ENCODE peak calls at places on chromosomes 13 and 19, in ten cellular contexts. One of them, this sample, is unnamed.

GRCh38 chr19:11848594-11849263 is at the start of gene ZNF439:
- DNase-seq in brain microvascular endothelial cell: peak
- DNase-seq in psoas muscle: peak
- DNase-seq in tibial nerve: peak
- DNase-seq in progenitor cell of endocrine pancreas: peak
- DNase-seq in fibroblast of lung: peak
- DNase-seq in neural progenitor cell: peak
- DNase-seq in GM12864: peak
- DNase-seq in Caco-2: peak
- DNase-seq in tibial artery: peak
- DNase-seq in this sample: peak

GRCh38 chr13:28251462-28251861 is 113.1 kb downstream of the PAN3 start:
- DNase-seq in brain microvascular endothelial cell: no peak
- DNase-seq in psoas muscle: no peak
- DNase-seq in tibial nerve: no peak
- DNase-seq in progenitor cell of endocrine pancreas: no peak
- DNase-seq in fibroblast of lung: no peak
- DNase-seq in neural progenitor cell: no peak
- DNase-seq in GM12864: no peak
- DNase-seq in Caco-2: no peak
- DNase-seq in tibial artery: no peak
- DNase-seq in this sample: no peak

GRCh38 chr19:47711652-47712239 is 1.5 kb upstream of the EHD2 start:
- DNase-seq in brain microvascular endothelial cell: no peak
- DNase-seq in psoas muscle: no peak
- DNase-seq in tibial nerve: no peak
- DNase-seq in progenitor cell of endocrine pancreas: no peak
- DNase-seq in fibroblast of lung: no peak
- DNase-seq in neural progenitor cell: no peak
- DNase-seq in GM12864: no peak
- DNase-seq in Caco-2: no peak
- DNase-seq in tibial artery: no peak
- DNase-seq in this sample: no peak

GRCh38 chr19:34975056-34975455 is 11.0 kb upstream of the ZNF792 start:
- DNase-seq in brain microvascular endothelial cell: no peak
- DNase-seq in psoas muscle: no peak
- DNase-seq in tibial nerve: no peak
- DNase-seq in progenitor cell of endocrine pancreas: no peak
- DNase-seq in fibroblast of lung: no peak
- DNase-seq in neural progenitor cell: no peak
- DNase-seq in GM12864: no peak
- DNase-seq in Caco-2: no peak
- DNase-seq in tibial artery: no peak
- DNase-seq in this sample: no peak

GRCh38 chr13:23859904-23860303 is 29.3 kb downstream of the MIPEP start:
- DNase-seq in brain microvascular endothelial cell: no peak
- DNase-seq in psoas muscle: no peak
- DNase-seq in tibial nerve: no peak
- DNase-seq in progenitor cell of endocrine pancreas: no peak
- DNase-seq in fibroblast of lung: no peak
- DNase-seq in neural progenitor cell: no peak
- DNase-seq in GM12864: no peak
- DNase-seq in Caco-2: no peak
- DNase-seq in tibial artery: no peak
- DNase-seq in this sample: no peak

GRCh38 chr19:16949496-16950023 is 60.8 kb downstream of the F2RL3 start:
- DNase-seq in brain microvascular endothelial cell: no peak
- DNase-seq in psoas muscle: no peak
- DNase-seq in tibial nerve: no peak
- DNase-seq in progenitor cell of endocrine pancreas: no peak
- DNase-seq in fibroblast of lung: no peak
- DNase-seq in neural progenitor cell: no peak
- DNase-seq in GM12864: no peak
- DNase-seq in Caco-2: no peak
- DNase-seq in tibial artery: no peak
- DNase-seq in this sample: no peak

GRCh38 chr19:5828661-5829566 is 10.6 kb downstream of the FUT6 start:
- DNase-seq in brain microvascular endothelial cell: no peak
- DNase-seq in psoas muscle: no peak
- DNase-seq in tibial nerve: no peak
- DNase-seq in progenitor cell of endocrine pancreas: peak
- DNase-seq in fibroblast of lung: no peak
- DNase-seq in neural progenitor cell: peak
- DNase-seq in GM12864: no peak
- DNase-seq in Caco-2: no peak
- DNase-seq in tibial artery: no peak
- DNase-seq in this sample: peak

GRCh38 chr19:4653793-4654436 is 14.6 kb downstream of the TNFAIP8L1 start:
- DNase-seq in brain microvascular endothelial cell: no peak
- DNase-seq in psoas muscle: no peak
- DNase-seq in tibial nerve: no peak
- DNase-seq in progenitor cell of endocrine pancreas: no peak
- DNase-seq in fibroblast of lung: no peak
- DNase-seq in neural progenitor cell: no peak
- DNase-seq in GM12864: no peak
- DNase-seq in Caco-2: no peak
- DNase-seq in tibial artery: no peak
- DNase-seq in this sample: no peak

GRCh38 chr13:23668557-23668956 is 98.3 kb downstream of the TNFRSF19 start:
- DNase-seq in brain microvascular endothelial cell: no peak
- DNase-seq in psoas muscle: no peak
- DNase-seq in tibial nerve: no peak
- DNase-seq in progenitor cell of endocrine pancreas: no peak
- DNase-seq in fibroblast of lung: no peak
- DNase-seq in neural progenitor cell: no peak
- DNase-seq in GM12864: no peak
- DNase-seq in Caco-2: no peak
- DNase-seq in tibial artery: no peak
- DNase-seq in this sample: no peak

GRCh38 chr19:41577833-41578232 is 1.9 kb downstream of the CEACAM21 start:
- DNase-seq in brain microvascular endothelial cell: no peak
- DNase-seq in psoas muscle: no peak
- DNase-seq in tibial nerve: no peak
- DNase-seq in progenitor cell of endocrine pancreas: no peak
- DNase-seq in fibroblast of lung: no peak
- DNase-seq in neural progenitor cell: no peak
- DNase-seq in GM12864: no peak
- DNase-seq in Caco-2: no peak
- DNase-seq in tibial artery: no peak
- DNase-seq in this sample: no peak

GRCh38 chr13:29059837-29060236 is 239.7 kb downstream of the MTUS2 start:
- DNase-seq in brain microvascular endothelial cell: no peak
- DNase-seq in psoas muscle: no peak
- DNase-seq in tibial nerve: no peak
- DNase-seq in progenitor cell of endocrine pancreas: no peak
- DNase-seq in fibroblast of lung: no peak
- DNase-seq in neural progenitor cell: no peak
- DNase-seq in GM12864: no peak
- DNase-seq in Caco-2: no peak
- DNase-seq in tibial artery: no peak
- DNase-seq in this sample: no peak

GRCh38 chr19:38795549-38795948 is 6.5 kb downstream of the LGALS7B start:
- DNase-seq in brain microvascular endothelial cell: no peak
- DNase-seq in psoas muscle: no peak
- DNase-seq in tibial nerve: no peak
- DNase-seq in progenitor cell of endocrine pancreas: no peak
- DNase-seq in fibroblast of lung: no peak
- DNase-seq in neural progenitor cell: no peak
- DNase-seq in GM12864: no peak
- DNase-seq in Caco-2: no peak
- DNase-seq in tibial artery: no peak
- DNase-seq in this sample: no peak

GRCh38 chr13:75869981-75870380 is 233.9 kb downstream of the LMO7 start:
- DNase-seq in brain microvascular endothelial cell: no peak
- DNase-seq in psoas muscle: no peak
- DNase-seq in tibial nerve: no peak
- DNase-seq in progenitor cell of endocrine pancreas: no peak
- DNase-seq in fibroblast of lung: no peak
- DNase-seq in neural progenitor cell: no peak
- DNase-seq in GM12864: no peak
- DNase-seq in Caco-2: no peak
- DNase-seq in tibial artery: no peak
- DNase-seq in this sample: no peak

GRCh38 chr19:47230122-47230920 is 678 bp downstream of the BBC3 start:
- DNase-seq in brain microvascular endothelial cell: no peak
- DNase-seq in psoas muscle: peak
- DNase-seq in tibial nerve: peak
- DNase-seq in progenitor cell of endocrine pancreas: peak
- DNase-seq in fibroblast of lung: peak
- DNase-seq in neural progenitor cell: peak
- DNase-seq in GM12864: no peak
- DNase-seq in Caco-2: peak
- DNase-seq in tibial artery: peak
- DNase-seq in this sample: peak

GRCh38 chr19:15297416-15298224 is 34.7 kb downstream of the BRD4 start:
- DNase-seq in brain microvascular endothelial cell: peak
- DNase-seq in psoas muscle: no peak
- DNase-seq in tibial nerve: no peak
- DNase-seq in progenitor cell of endocrine pancreas: no peak
- DNase-seq in fibroblast of lung: peak
- DNase-seq in neural progenitor cell: no peak
- DNase-seq in GM12864: no peak
- DNase-seq in Caco-2: peak
- DNase-seq in tibial artery: no peak
- DNase-seq in this sample: no peak

GRCh38 chr13:98937911-98938381 is 39.9 kb downstream of the DOCK9 start:
- DNase-seq in brain microvascular endothelial cell: no peak
- DNase-seq in psoas muscle: no peak
- DNase-seq in tibial nerve: no peak
- DNase-seq in progenitor cell of endocrine pancreas: no peak
- DNase-seq in fibroblast of lung: peak
- DNase-seq in neural progenitor cell: peak
- DNase-seq in GM12864: no peak
- DNase-seq in Caco-2: peak
- DNase-seq in tibial artery: no peak
- DNase-seq in this sample: no peak

GRCh38 chr13:21849323-21849722 is 178.4 kb downstream of the FGF9 start:
- DNase-seq in brain microvascular endothelial cell: no peak
- DNase-seq in psoas muscle: no peak
- DNase-seq in tibial nerve: no peak
- DNase-seq in progenitor cell of endocrine pancreas: no peak
- DNase-seq in fibroblast of lung: no peak
- DNase-seq in neural progenitor cell: peak
- DNase-seq in GM12864: peak
- DNase-seq in Caco-2: no peak
- DNase-seq in tibial artery: no peak
- DNase-seq in this sample: no peak

GRCh38 chr13:107883561-107884175 is 331.7 kb downstream of the LIG4 start:
- DNase-seq in brain microvascular endothelial cell: peak
- DNase-seq in psoas muscle: no peak
- DNase-seq in tibial nerve: no peak
- DNase-seq in progenitor cell of endocrine pancreas: no peak
- DNase-seq in fibroblast of lung: peak
- DNase-seq in neural progenitor cell: no peak
- DNase-seq in GM12864: no peak
- DNase-seq in Caco-2: no peak
- DNase-seq in tibial artery: no peak
- DNase-seq in this sample: no peak

GRCh38 chr19:23305555-23305954 is 55.4 kb upstream of the ZNF724 start:
- DNase-seq in brain microvascular endothelial cell: no peak
- DNase-seq in psoas muscle: no peak
- DNase-seq in tibial nerve: no peak
- DNase-seq in progenitor cell of endocrine pancreas: no peak
- DNase-seq in fibroblast of lung: no peak
- DNase-seq in neural progenitor cell: no peak
- DNase-seq in GM12864: no peak
- DNase-seq in Caco-2: no peak
- DNase-seq in tibial artery: no peak
- DNase-seq in this sample: no peak
- TF ChIP-seq CTCF in brain microvascular endothelial cell: no peak
- TF ChIP-seq CTCF in psoas muscle: no peak
- TF ChIP-seq CTCF in tibial nerve: no peak
- TF ChIP-seq CTCF in progenitor cell of endocrine pancreas: peak
- TF ChIP-seq CTCF in fibroblast of lung: no peak
- TF ChIP-seq CTCF in neural progenitor cell: no peak
- TF ChIP-seq CTCF in GM12864: no peak
- TF ChIP-seq CTCF in Caco-2: peak
- TF ChIP-seq CTCF in tibial artery: no peak
- TF ChIP-seq CTCF in this sample: no peak

DNA sequence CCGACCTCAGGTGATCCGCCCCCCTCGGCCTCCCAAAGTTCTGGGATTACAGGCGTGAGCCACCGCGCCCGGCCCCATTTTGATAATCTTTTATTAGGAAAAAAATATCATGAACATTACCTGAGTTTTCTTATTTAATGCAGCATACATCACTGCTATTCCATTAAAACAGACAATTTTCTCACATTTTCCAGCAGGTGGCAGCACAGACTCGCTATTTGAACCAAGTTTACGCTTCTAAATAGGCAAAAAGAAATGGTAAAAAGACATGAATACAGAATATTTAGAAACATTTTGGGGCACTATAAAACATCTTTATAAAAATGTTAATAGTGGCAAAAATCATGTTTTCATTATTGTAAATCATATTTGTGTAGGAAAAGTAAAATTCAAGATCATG is 903.1 kb downstream of the SLITRK6 start:
- DNase-seq in brain microvascular endothelial cell: peak
- DNase-seq in psoas muscle: no peak
- DNase-seq in tibial nerve: no peak
- DNase-seq in progenitor cell of endocrine pancreas: peak
- DNase-seq in fibroblast of lung: peak
- DNase-seq in neural progenitor cell: peak
- DNase-seq in GM12864: peak
- DNase-seq in Caco-2: no peak
- DNase-seq in tibial artery: no peak
- DNase-seq in this sample: no peak
- TF ChIP-seq CTCF in brain microvascular endothelial cell: peak
- TF ChIP-seq CTCF in psoas muscle: peak
- TF ChIP-seq CTCF in tibial nerve: peak
- TF ChIP-seq CTCF in progenitor cell of endocrine pancreas: peak
- TF ChIP-seq CTCF in fibroblast of lung: peak
- TF ChIP-seq CTCF in neural progenitor cell: peak
- TF ChIP-seq CTCF in GM12864: peak
- TF ChIP-seq CTCF in Caco-2: peak
- TF ChIP-seq CTCF in tibial artery: peak
- TF ChIP-seq CTCF in this sample: peak

DNA sequence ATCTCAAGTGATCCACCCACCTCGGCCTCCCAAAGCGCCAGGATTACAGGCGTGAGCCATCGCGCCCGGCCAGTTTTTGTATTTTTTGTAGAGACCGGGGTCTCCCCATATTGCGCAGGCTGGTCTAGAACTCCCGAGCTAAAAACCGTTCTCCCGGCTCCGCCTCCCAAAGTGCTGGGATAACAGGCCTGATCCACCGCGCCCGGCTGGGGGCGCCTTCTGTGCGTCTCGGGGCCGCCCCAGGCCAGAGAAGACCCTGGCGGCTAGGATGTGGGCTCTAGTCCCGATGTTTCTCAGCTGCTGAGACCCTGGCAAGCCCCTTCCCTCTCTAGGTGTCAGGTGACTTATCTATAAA is 3.6 kb downstream of the ARHGAP45 start:
- DNase-seq in brain microvascular endothelial cell: no peak
- DNase-seq in psoas muscle: no peak
- DNase-seq in tibial nerve: no peak
- DNase-seq in progenitor cell of endocrine pancreas: no peak
- DNase-seq in fibroblast of lung: no peak
- DNase-seq in neural progenitor cell: peak
- DNase-seq in GM12864: no peak
- DNase-seq in Caco-2: no peak
- DNase-seq in tibial artery: no peak
- DNase-seq in this sample: no peak
- TF ChIP-seq CTCF in brain microvascular endothelial cell: peak
- TF ChIP-seq CTCF in psoas muscle: no peak
- TF ChIP-seq CTCF in tibial nerve: no peak
- TF ChIP-seq CTCF in progenitor cell of endocrine pancreas: no peak
- TF ChIP-seq CTCF in fibroblast of lung: peak
- TF ChIP-seq CTCF in neural progenitor cell: peak
- TF ChIP-seq CTCF in GM12864: no peak
- TF ChIP-seq CTCF in Caco-2: no peak
- TF ChIP-seq CTCF in tibial artery: no peak
- TF ChIP-seq CTCF in this sample: no peak

GRCh38 chr19:18898081-18898532 is 2.1 kb upstream of the CERS1 start:
- DNase-seq in brain microvascular endothelial cell: no peak
- DNase-seq in psoas muscle: no peak
- DNase-seq in tibial nerve: no peak
- DNase-seq in progenitor cell of endocrine pancreas: no peak
- DNase-seq in fibroblast of lung: peak
- DNase-seq in neural progenitor cell: peak
- DNase-seq in GM12864: no peak
- DNase-seq in Caco-2: no peak
- DNase-seq in tibial artery: no peak
- DNase-seq in this sample: no peak
- TF ChIP-seq CTCF in brain microvascular endothelial cell: no peak
- TF ChIP-seq CTCF in psoas muscle: no peak
- TF ChIP-seq CTCF in tibial nerve: no peak
- TF ChIP-seq CTCF in progenitor cell of endocrine pancreas: no peak
- TF ChIP-seq CTCF in fibroblast of lung: no peak
- TF ChIP-seq CTCF in neural progenitor cell: no peak
- TF ChIP-seq CTCF in GM12864: no peak
- TF ChIP-seq CTCF in Caco-2: no peak
- TF ChIP-seq CTCF in tibial artery: no peak
- TF ChIP-seq CTCF in this sample: no peak

This sample was measured in mesothelial cell of epicardium.